ENCODE peak calls at places on chromosome 7, in eight cellular contexts. P is neuronal stem cell, O is nephron progenitor cell, J is GM13977, K is fibroblast of the conjunctiva, M is SK-N-DZ, H is left cardiac atrium, R is cerebellar cortex. G is an unnamed sample.

GRCh38 chr7:39709768-39710291 is 86.5 kb downstream of the RALA start:
- DNase-seq in K (peak; percentile 94), P (no peak), O (no peak), M (no peak), R (peak; percentile 22), J (peak; percentile 38), H (peak; percentile 31), G (no peak)

GRCh38 chr7:32958046-32959025 is 1.1 kb downstream of the FKBP9 start:
- DNase-seq in H (peak; percentile 80), R (no peak), O (no peak), M (no peak), P (no peak), K (peak; percentile 13), J (no peak), G (peak; percentile 58)

GRCh38 chr7:140509789-140510188 is 30.5 kb upstream of the MKRN1 start:
- DNase-seq in M (no peak), J (no peak), P (no peak), O (no peak), K (no peak), R (no peak), H (no peak), G (no peak)

GRCh38 chr7:27462575-27463270 is 200.0 kb downstream of the HIBADH start:
- DNase-seq in O (no peak), H (no peak), K (no peak), J (no peak), R (no peak), P (no peak), M (no peak), G (peak; percentile 59)

GRCh38 chr7:131004371-131004770 is 270.4 kb upstream of the KLF14 start:
- DNase-seq in R (no peak), M (no peak), O (no peak), J (peak; percentile 33), P (no peak), H (no peak), K (no peak), G (no peak)

GRCh38 chr7:45057853-45058252 is 30.9 kb downstream of the NACAD start:
- DNase-seq in K (no peak), H (no peak), M (no peak), P (no peak), O (no peak), R (no peak), J (no peak), G (peak; percentile 20)

GRCh38 chr7:127571741-127572505 is 13.5 kb downstream of the GCC1 start:
- DNase-seq in M (no peak), R (no peak), J (no peak), P (no peak), O (no peak), K (no peak), H (no peak), G (no peak)

GRCh38 chr7:151125459-151125834 is 39.2 kb downstream of the AGAP3 start:
- DNase-seq in K (no peak), R (no peak), O (peak; percentile 76), J (no peak), H (peak; percentile 58), M (no peak), P (peak; percentile 82), G (no peak)

GRCh38 chr7:90412458-90413184 is 9.4 kb downstream of the CLDN12 start:
- DNase-seq in H (no peak), R (no peak), K (no peak), O (peak; percentile 4), M (no peak), J (no peak), P (no peak), G (peak; percentile 48)

GRCh38 chr7:68063171-68063570 is 1066.5 kb downstream of the TYW1 start:
- DNase-seq in K (no peak), O (peak; percentile 19), H (no peak), P (no peak), J (no peak), R (no peak), M (no peak), G (no peak)

GRCh38 chr7:2681954-2682799 is 5.8 kb upstream of the AMZ1 start:
- DNase-seq in R (no peak), J (no peak), H (peak; percentile 8), K (no peak), P (no peak), M (no peak), O (no peak), G (no peak)

GRCh38 chr7:114930829-114931655 is 9.1 kb downstream of the MDFIC start:
- DNase-seq in J (no peak), K (no peak), P (no peak), H (no peak), M (no peak), R (no peak), O (no peak), G (peak; percentile 12)

G was measured in MCF 10A.